ENCODE peak calls at places on chromosomes 13 and 19, in five cellular contexts. U is AG04450; M is left lung; L is tibial artery; D is stimulated activated CD4-positive, alpha-beta T cell treated with anti-CD3 and anti-CD28 coated beads, Interleukin-15, amount 100 ng/mL, for 48 hours. X is an unnamed sample.
A peak's percentile ranks its signal among the peaks of the same experiment; 100 is the strongest.

GRCh38 chr19:7789447-7789846 is 26.4 kb downstream of the CLEC4M start:
- DNase-seq in D (peak; percentile 9), M (no peak), U (no peak), L (no peak), X (no peak)

GRCh38 chr13:44373601-44374347 is at the start of gene SERP2:
- DNase-seq in D (no peak), M (peak; percentile 80), U (no peak), L (no peak), X (no peak)

GRCh38 chr13:94712812-94713555 is 639 bp upstream of the SOX21 start:
- DNase-seq in M (peak; percentile 76), U (no peak), D (no peak), L (no peak), X (no peak)

GRCh38 chr19:4909172-4909896 is at the start of gene UHRF1:
- DNase-seq in M (peak; percentile 81), U (no peak), D (peak; percentile 78), L (no peak), X (no peak)

GRCh38 chr13:46178143-46178542 is 3.8 kb downstream of the LCP1 start:
- DNase-seq in D (no peak), U (no peak), L (no peak), M (no peak), X (no peak)

GRCh38 chr13:100363351-100363750 is 225.2 kb downstream of the GGACT start:
- DNase-seq in D (no peak), U (peak; percentile 26), M (no peak), L (no peak), X (no peak)

GRCh38 chr13:63595811-63596210 is 2180.2 kb upstream of the PCDH20 start:
- DNase-seq in U (no peak), D (no peak), L (no peak), M (peak; percentile 50), X (no peak)

GRCh38 chr19:37905936-37906867 is at the start of gene WDR87:
- DNase-seq in D (peak; percentile 19), U (no peak), L (no peak), M (peak; percentile 78), X (no peak)

GRCh38 chr13:23728807-23729206 is 158.6 kb downstream of the TNFRSF19 start:
- DNase-seq in M (no peak), U (no peak), D (no peak), L (no peak), X (no peak)

GRCh38 chr19:10604460-10604980 is 17.4 kb upstream of the AP1M2 start:
- DNase-seq in M (no peak), D (no peak), L (no peak), U (no peak), X (no peak)

GRCh38 chr13:109976206-109976997 is 190.0 kb upstream of the IRS2 start:
- DNase-seq in D (no peak), M (no peak), L (no peak), U (no peak), X (no peak)

GRCh38 chr13:27622102-27622820 is 569 bp downstream of the POLR1D start:
- DNase-seq in D (no peak), L (no peak), U (no peak), M (no peak), X (no peak)

GRCh38 chr19:2478324-2478755 is 2.4 kb downstream of the GADD45B start:
- DNase-seq in M (no peak), L (peak; percentile 87), D (peak; percentile 42), U (no peak), X (peak; percentile 36)

X was measured in thoracic aorta.